ENCODE peak calls at places on chromosome 9, in ten cellular contexts. W is esophagus squamous epithelium, Z is A549, S is kidney, C is colonic mucosa, T is WERI-Rb-1, H is heart left ventricle, O is lung, E is GM23248, X is fibroblast of lung. D is an unnamed sample.

GRCh38 chr9:109248133-109248581 is 72.7 kb downstream of the EPB41L4B start:
- DNase-seq in W (no peak), Z (peak; percentile 46), S (no peak), C (no peak), T (peak; percentile 35), H (no peak), O (no peak), E (peak; percentile 40), X (peak; percentile 25), D (no peak)

GRCh38 chr9:84617415-84617814 is 52.1 kb upstream of the NTRK2 start:
- DNase-seq in W (no peak), Z (no peak), S (no peak), C (no peak), T (no peak), H (no peak), O (no peak), E (no peak), X (no peak), D (no peak)

GRCh38 chr9:91903126-91903911 is 46.7 kb downstream of the ROR2 start:
- DNase-seq in W (no peak), Z (no peak), S (no peak), C (no peak), T (no peak), H (no peak), O (no peak), E (no peak), X (no peak), D (no peak)

GRCh38 chr9:70586506-70586905 is 172.0 kb upstream of the KLF9 start:
- DNase-seq in W (no peak), Z (no peak), S (no peak), C (no peak), T (no peak), H (no peak), O (no peak), E (peak; percentile 41), X (no peak), D (no peak)

GRCh38 chr9:79567671-79568098 is 4.1 kb upstream of the TLE4 start:
- DNase-seq in W (no peak), Z (no peak), S (no peak), C (no peak), T (no peak), H (no peak), O (no peak), E (no peak), X (no peak), D (no peak)

GRCh38 chr9:111945216-111945615 is 48.6 kb downstream of the UGCG start:
- DNase-seq in W (no peak), Z (no peak), S (no peak), C (no peak), T (no peak), H (no peak), O (no peak), E (peak; percentile 69), X (peak; percentile 70), D (no peak)

GRCh38 chr9:85717220-85717619 is 24.5 kb downstream of the AGTPBP1 start:
- DNase-seq in W (no peak), Z (no peak), S (no peak), C (no peak), T (no peak), H (no peak), O (no peak), E (no peak), X (no peak), D (no peak)

GRCh38 chr9:128419061-128419925 is 1.4 kb upstream of the CERCAM start:
- DNase-seq in W (no peak), Z (no peak), S (no peak), C (no peak), T (peak; percentile 56), H (no peak), O (no peak), E (peak; percentile 67), X (peak; percentile 26), D (peak; percentile 37)

GRCh38 chr9:130681769-130682489 is 11.7 kb upstream of the EXOSC2 start:
- DNase-seq in W (no peak), Z (no peak), S (peak; percentile 74), C (peak; percentile 41), T (peak; percentile 59), H (no peak), O (no peak), E (no peak), X (no peak), D (no peak)

GRCh38 chr9:129437626-129438323 is 183.1 kb downstream of the C9orf50 start:
- DNase-seq in W (no peak), Z (no peak), S (peak; percentile 87), C (no peak), T (peak; percentile 73), H (peak; percentile 35), O (no peak), E (no peak), X (no peak), D (peak; percentile 39)

GRCh38 chr9:81002242-81002641 is 687.1 kb downstream of the TLE1 start:
- DNase-seq in W (no peak), Z (no peak), S (no peak), C (no peak), T (no peak), H (no peak), O (no peak), E (no peak), X (peak; percentile 73), D (no peak)

GRCh38 chr9:69637801-69638200 is 34.4 kb downstream of the APBA1 start:
- DNase-seq in W (no peak), Z (no peak), S (no peak), C (no peak), T (no peak), H (no peak), O (no peak), E (peak; percentile 85), X (peak; percentile 83), D (no peak)

GRCh38 chr9:110601098-110601497 is 21.6 kb upstream of the SVEP1 start:
- DNase-seq in W (no peak), Z (no peak), S (no peak), C (no peak), T (no peak), H (no peak), O (no peak), E (no peak), X (no peak), D (no peak)

GRCh38 chr9:112744177-112744576 is 6.4 kb upstream of the SNX30 start:
- DNase-seq in W (no peak), Z (no peak), S (no peak), C (no peak), T (no peak), H (no peak), O (no peak), E (no peak), X (no peak), D (no peak)

GRCh38 chr9:77210116-77210515 is 32.8 kb downstream of the VPS13A start:
- DNase-seq in W (no peak), Z (no peak), S (no peak), C (no peak), T (no peak), H (no peak), O (no peak), E (no peak), X (peak; percentile 47), D (no peak)

GRCh38 chr9:123225374-123225813 is 43.0 kb downstream of the STRBP start:
- DNase-seq in W (no peak), Z (peak; percentile 13), S (no peak), C (peak; percentile 30), T (peak; percentile 32), H (no peak), O (no peak), E (peak; percentile 78), X (peak; percentile 77), D (no peak)

GRCh38 chr9:20405086-20405485 is 217.2 kb downstream of the MLLT3 start:
- DNase-seq in W (no peak), Z (no peak), S (no peak), C (no peak), T (no peak), H (no peak), O (no peak), E (peak; percentile 3), X (peak; percentile 14), D (no peak)

GRCh38 chr9:71763752-71764332 is 4.5 kb downstream of the CEMIP2 start:
- DNase-seq in W (no peak), Z (no peak), S (no peak), C (no peak), T (no peak), H (no peak), O (no peak), E (peak; percentile 59), X (peak; percentile 65), D (no peak)
- H3K27ac ChIP-seq in W (no peak overlapping the region), Z (peak overlapping the region; percentile 91), S (no peak overlapping the region), C (peak overlapping the region; percentile 3), T (no peak overlapping the region), H (no peak overlapping the region), O (no peak overlapping the region), E (peak overlapping the region; percentile 78), X (peak overlapping the region; percentile 35), D (no peak overlapping the region)

GRCh38 chr9:25994605-25995004 is 316.4 kb upstream of the TUSC1 start:
- DNase-seq in W (no peak), Z (no peak), S (no peak), C (no peak), T (no peak), H (no peak), O (no peak), E (no peak), X (no peak), D (no peak)
- H3K9me3 ChIP-seq in W (peaks cover 7% of the 10 kb centered on the region), Z (no peaks in the 10 kb centered on the region), S (no peaks in the 10 kb centered on the region), C (no peaks in the 10 kb centered on the region), T (no peaks in the 10 kb centered on the region), H (peaks cover 26% of the 10 kb centered on the region), O (peaks cover 15% of the 10 kb centered on the region), E (no peaks in the 10 kb centered on the region), X (no peaks in the 10 kb centered on the region), D (no peaks in the 10 kb centered on the region)

GRCh38 chr9:89786650-89787049 is 181.8 kb downstream of the GADD45G start:
- DNase-seq in W (no peak), Z (no peak), S (no peak), C (peak; percentile 62), T (no peak), H (no peak), O (peak; percentile 47), E (no peak), X (peak; percentile 6), D (no peak)
- H3K27ac ChIP-seq in W (no peak overlapping the region), Z (no peak overlapping the region), S (no peak overlapping the region), C (no peak overlapping the region), T (no peak overlapping the region), H (no peak overlapping the region), O (no peak overlapping the region), E (no peak overlapping the region), X (no peak overlapping the region), D (no peak overlapping the region)

GRCh38 chr9:97852399-97853055 is 499 bp upstream of the FOXE1 start:
- DNase-seq in W (no peak), Z (no peak), S (no peak), C (no peak), T (peak; percentile 41), H (no peak), O (no peak), E (no peak), X (no peak), D (no peak)

GRCh38 chr9:97849980-97850379 is 3.0 kb upstream of the FOXE1 start:
- DNase-seq in W (no peak), Z (no peak), S (no peak), C (no peak), T (no peak), H (no peak), O (no peak), E (no peak), X (no peak), D (no peak)

GRCh38 chr9:97851450-97851883 is 1.6 kb upstream of the FOXE1 start:
- DNase-seq in W (no peak), Z (no peak), S (no peak), C (no peak), T (no peak), H (no peak), O (no peak), E (no peak), X (no peak), D (no peak)

GRCh38 chr9:97852001-97852398 is 1.0 kb upstream of the FOXE1 start:
- DNase-seq in W (no peak), Z (no peak), S (no peak), C (no peak), T (peak; percentile 51), H (no peak), O (no peak), E (no peak), X (no peak), D (no peak)

GRCh38 chr9:97850746-97851449 is 2.1 kb upstream of the FOXE1 start:
- DNase-seq in W (no peak), Z (no peak), S (no peak), C (no peak), T (no peak), H (no peak), O (no peak), E (no peak), X (no peak), D (no peak)
- H3K9me3 ChIP-seq in W (no peaks in the 10 kb centered on the region), Z (no peaks in the 10 kb centered on the region), S (no peaks in the 10 kb centered on the region), C (no peaks in the 10 kb centered on the region), T (no peaks in the 10 kb centered on the region), H (no peaks in the 10 kb centered on the region), O (peaks cover 19% of the 10 kb centered on the region), E (no peaks in the 10 kb centered on the region), X (no peaks in the 10 kb centered on the region), D (no peaks in the 10 kb centered on the region)